ENCODE peak calls at places on chromosomes 3 and 15, in five cellular contexts. U is GM13976, D is amniotic stem cell, L is epithelial cell of esophagus, P is uterus. J is an unnamed sample.

GRCh38 chr3:64496786-64497560 is 190.8 kb downstream of the ADAMTS9 start:
- DNase-seq in U (no peak), D (no peak), L (no peak), P (no peak), J (no peak)

GRCh38 chr3:122019493-122019892 is 2.6 kb downstream of the ILDR1 start:
- DNase-seq in U (peak; percentile 50), D (no peak), L (no peak), P (no peak), J (no peak)

GRCh38 chr3:104952587-104952986 is 414.1 kb upstream of the ALCAM start:
- DNase-seq in U (no peak), D (peak; percentile 32), L (peak; percentile 87), P (no peak), J (peak; percentile 66)

GRCh38 chr3:133691410-133692107 is 29.8 kb upstream of the TOPBP1 start:
- DNase-seq in U (no peak), D (no peak), L (peak; percentile 54), P (no peak), J (peak; percentile 34)

GRCh38 chr3:101784850-101785613 is 6.0 kb downstream of the NXPE3 start:
- DNase-seq in U (no peak), D (no peak), L (no peak), P (no peak), J (no peak)

GRCh38 chr3:123244128-123244527 is 42.4 kb downstream of the SEC22A start:
- DNase-seq in U (no peak), D (no peak), L (peak; percentile 30), P (no peak), J (no peak)

GRCh38 chr3:55434789-55435188 is 52.3 kb downstream of the WNT5A start:
- DNase-seq in U (peak; percentile 18), D (no peak), L (peak; percentile 37), P (no peak), J (no peak)

GRCh38 chr15:92840149-92840548 is 60.0 kb upstream of the CHD2 start:
- DNase-seq in U (no peak), D (no peak), L (peak; percentile 71), P (no peak), J (no peak)

GRCh38 chr3:11631822-11632221 is 11.9 kb downstream of the VGLL4 start:
- DNase-seq in U (no peak), D (no peak), L (no peak), P (no peak), J (no peak)

GRCh38 chr3:108453541-108454057 is 56.8 kb downstream of the MYH15 start:
- DNase-seq in U (no peak), D (no peak), L (no peak), P (no peak), J (no peak)

GRCh38 chr15:91884604-91885003 is 31.1 kb downstream of the SLCO3A1 start:
- DNase-seq in U (no peak), D (no peak), L (no peak), P (no peak), J (no peak)

J was measured in foreskin keratinocyte.